ENCODE peak calls at places on chromosomes 3 and 15, in ten cellular contexts. H is stomach, T is fibroblast of lung, W is uterus, M is PC-3, O is right lobe of liver, E is Peyer's patch, X is IMR-90, C is colonic mucosa, Y is A549. F is an unnamed sample. For H3K4me1, the result is how much of the 10 kb centered on the place peaks cover.

GRCh38 chr15:23422099-23422945 is 24.7 kb downstream of the GOLGA6L2 start:
- DNase-seq in H (no peak), T (peak), W (no peak), M (no peak), O (no peak), E (no peak), X (no peak), C (no peak), Y (peak), F (peak)

GRCh38 chr3:14636496-14637087 is 15.0 kb upstream of the CCDC174 start:
- DNase-seq in H (no peak), T (no peak), W (no peak), M (no peak), O (no peak), E (no peak), X (no peak), C (no peak), Y (no peak), F (no peak)

GRCh38 chr3:141940204-141940776 is 63.8 kb downstream of the ATP1B3 start:
- DNase-seq in H (no peak), T (peak), W (no peak), M (peak), O (peak), E (peak), X (peak), C (peak), Y (peak), F (no peak)

GRCh38 chr15:59242649-59243048 is 36.0 kb downstream of the LDHAL6B start:
- DNase-seq in H (no peak), T (no peak), W (no peak), M (peak), O (no peak), E (no peak), X (no peak), C (no peak), Y (no peak), F (no peak)

GRCh38 chr3:72673011-72673771 is 175.1 kb downstream of the SHQ1 start:
- DNase-seq in H (no peak), T (no peak), W (no peak), M (no peak), O (no peak), E (no peak), X (no peak), C (no peak), Y (no peak), F (no peak)

GRCh38 chr15:62135532-62136134 is 29.5 kb downstream of the C2CD4B start:
- DNase-seq in H (peak), T (peak), W (peak), M (peak), O (peak), E (no peak), X (peak), C (peak), Y (peak), F (no peak)

GRCh38 chr3:88957751-88958452 is 149.5 kb upstream of the EPHA3 start:
- DNase-seq in H (no peak), T (peak), W (no peak), M (peak), O (no peak), E (no peak), X (peak), C (no peak), Y (no peak), F (no peak)

GRCh38 chr3:187518207-187518606 is 150.0 kb downstream of the RTP4 start:
- DNase-seq in H (no peak), T (no peak), W (no peak), M (no peak), O (no peak), E (no peak), X (no peak), C (no peak), Y (no peak), F (no peak)

GRCh38 chr15:58486564-58486963 is 54.8 kb downstream of the LIPC start:
- DNase-seq in H (no peak), T (no peak), W (no peak), M (no peak), O (no peak), E (no peak), X (no peak), C (no peak), Y (no peak), F (no peak)

GRCh38 chr15:56040081-56041035 is 46.9 kb upstream of the NEDD4 start:
- DNase-seq in H (peak), T (peak), W (peak), M (peak), O (peak), E (peak), X (peak), C (peak), Y (peak), F (peak)

GRCh38 chr3:179288845-179289244 is 34.0 kb upstream of the ZNF639 start:
- DNase-seq in H (no peak), T (no peak), W (no peak), M (no peak), O (no peak), E (no peak), X (no peak), C (no peak), Y (no peak), F (no peak)

DNA sequence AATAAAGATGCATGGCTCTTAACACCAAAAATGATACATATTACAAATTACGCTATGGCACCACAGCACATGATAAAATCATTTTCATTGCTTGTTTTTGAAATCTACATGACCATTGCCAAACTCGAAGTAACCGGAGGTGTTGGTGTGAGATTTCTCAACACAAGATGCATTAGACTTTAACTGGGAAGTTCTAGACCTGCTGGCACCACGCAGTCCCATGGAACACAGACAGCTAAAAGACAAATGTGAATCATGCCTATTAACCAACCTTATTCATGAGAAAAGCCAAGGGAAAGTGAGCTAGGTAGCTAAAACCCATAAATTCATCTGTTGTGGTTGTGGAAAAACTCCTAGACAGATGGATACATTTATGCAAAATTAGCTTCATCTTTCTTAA is 595.4 kb downstream of the FOXP1 start:
- DNase-seq in H (no peak), T (no peak), W (no peak), M (no peak), O (no peak), E (no peak), X (no peak), C (no peak), Y (no peak), F (no peak)
- H3K4me1 ChIP-seq in H (half or more), T (under half), W (under half), M (under half), O (under half), E (under half), X (under half), C (under half), Y (under half), F (under half)

GRCh38 chr3:58532794-58533220 is 4.2 kb downstream of the ACOX2 start:
- DNase-seq in H (peak), T (peak), W (peak), M (peak), O (peak), E (peak), X (peak), C (peak), Y (peak), F (peak)
- TF ChIP-seq CTCF in H (no peak), T (peak), W (peak), M (peak), O (peak), E (peak), X (peak), C (peak), Y (peak), F (peak)

GRCh38 chr3:20047940-20048339 is 7.7 kb downstream of the KAT2B start:
- DNase-seq in H (no peak), T (no peak), W (no peak), M (no peak), O (no peak), E (no peak), X (no peak), C (no peak), Y (no peak), F (no peak)
- H3K4me1 ChIP-seq in H (half or more), T (under half), W (under half), M (under half), O (under half), E (under half), X (under half), C (under half), Y (under half), F (under half)

DNA sequence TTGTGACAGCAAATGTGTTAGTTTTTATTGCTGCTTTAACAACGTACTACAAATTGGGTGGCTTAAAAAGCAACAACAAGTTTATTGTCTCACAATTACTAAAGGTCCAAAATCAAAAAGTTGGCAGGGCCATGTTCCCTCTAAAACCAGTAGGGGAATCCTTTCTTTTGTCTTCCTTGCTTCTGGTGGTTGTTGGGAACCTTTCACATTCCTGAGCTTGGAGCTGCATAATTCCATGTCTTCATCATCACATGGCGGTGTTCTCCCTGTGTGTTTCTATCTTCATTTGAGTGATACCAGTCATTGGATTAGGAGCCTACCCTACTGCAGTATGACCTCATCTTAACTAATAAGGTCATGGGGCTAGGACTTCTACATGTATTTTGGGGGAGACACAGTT is 7.4 kb downstream of the SPRED1 start:
- DNase-seq in H (no peak), T (peak), W (no peak), M (no peak), O (no peak), E (no peak), X (peak), C (no peak), Y (no peak), F (no peak)
- TF ChIP-seq CTCF in H (no peak), T (no peak), W (no peak), M (no peak), O (no peak), E (no peak), X (peak), C (no peak), Y (no peak), F (no peak)

DNA sequence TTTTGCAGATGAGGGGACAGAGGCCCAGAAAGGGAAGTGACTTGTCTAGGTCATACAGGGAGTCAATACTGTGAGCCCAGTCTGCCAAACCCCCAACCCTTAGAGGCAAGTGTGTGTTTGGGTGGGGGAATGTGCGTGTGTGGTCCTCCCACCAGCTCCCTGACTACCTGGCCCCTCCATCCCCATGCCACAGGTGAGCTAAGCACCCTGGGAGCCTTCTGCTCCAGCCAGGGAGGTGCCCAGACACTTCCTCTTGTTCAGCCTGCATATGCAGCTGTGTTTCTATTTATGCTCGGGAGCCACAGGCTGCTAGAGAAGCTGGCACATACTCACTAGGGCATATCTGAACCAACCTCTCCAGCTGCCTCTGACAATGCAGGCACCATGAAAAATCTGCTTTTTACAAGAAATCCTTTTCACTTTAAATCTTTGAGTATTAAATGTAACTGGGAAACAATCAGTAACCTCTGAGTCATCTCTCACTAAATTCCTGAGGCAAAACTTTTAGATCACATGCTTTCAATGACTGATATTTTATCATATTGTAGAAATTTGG is 20.7 kb downstream of the TBC1D2B start:
- DNase-seq in H (peak), T (peak), W (no peak), M (peak), O (peak), E (no peak), X (peak), C (no peak), Y (no peak), F (no peak)
- H3K4me1 ChIP-seq in H (half or more), T (under half), W (under half), M (under half), O (half or more), E (under half), X (under half), C (under half), Y (under half), F (under half)